ENCODE peak calls at places on chromosomes 6 and 20, in seven cellular contexts. One of them, this sample, is unnamed.

GRCh38 chr20:31670371-31671228 is 32.9 kb downstream of the COX4I2 start:
- DNase-seq in ELF-1: no peak
- DNase-seq in activated CD4-positive, alpha-beta T cell treated with anti-CD3 and anti-CD28 coated beads for 24 hours: no peak
- DNase-seq in pancreas: peak
- DNase-seq in NCI-H460: no peak
- DNase-seq in activated CD4-positive, alpha-beta memory T cell treated with anti-CD3 and anti-CD28 coated beads, Interleukin-2, amount 10 ng/mL, durations not matched to agents 7 days and 5 days: no peak
- DNase-seq in pons: peak
- DNase-seq in this sample: no peak

GRCh38 chr6:166305562-166306117 is 2.6 kb downstream of the PRR18 start:
- DNase-seq in ELF-1: no peak
- DNase-seq in activated CD4-positive, alpha-beta T cell treated with anti-CD3 and anti-CD28 coated beads for 24 hours: no peak
- DNase-seq in pancreas: no peak
- DNase-seq in NCI-H460: no peak
- DNase-seq in activated CD4-positive, alpha-beta memory T cell treated with anti-CD3 and anti-CD28 coated beads, Interleukin-2, amount 10 ng/mL, durations not matched to agents 7 days and 5 days: no peak
- DNase-seq in pons: peak
- DNase-seq in this sample: no peak

GRCh38 chr20:59933296-59933848 is at the start of gene SYCP2:
- DNase-seq in ELF-1: peak
- DNase-seq in activated CD4-positive, alpha-beta T cell treated with anti-CD3 and anti-CD28 coated beads for 24 hours: peak
- DNase-seq in pancreas: peak
- DNase-seq in NCI-H460: no peak
- DNase-seq in activated CD4-positive, alpha-beta memory T cell treated with anti-CD3 and anti-CD28 coated beads, Interleukin-2, amount 10 ng/mL, durations not matched to agents 7 days and 5 days: peak
- DNase-seq in pons: no peak
- DNase-seq in this sample: no peak

GRCh38 chr6:78383968-78384367 is 483.4 kb upstream of the IRAK1BP1 start:
- DNase-seq in ELF-1: no peak
- DNase-seq in activated CD4-positive, alpha-beta T cell treated with anti-CD3 and anti-CD28 coated beads for 24 hours: no peak
- DNase-seq in pancreas: no peak
- DNase-seq in NCI-H460: no peak
- DNase-seq in activated CD4-positive, alpha-beta memory T cell treated with anti-CD3 and anti-CD28 coated beads, Interleukin-2, amount 10 ng/mL, durations not matched to agents 7 days and 5 days: no peak
- DNase-seq in pons: no peak
- DNase-seq in this sample: no peak

GRCh38 chr20:1341561-1342265 is 12.8 kb upstream of the SDCBP2 start:
- DNase-seq in ELF-1: no peak
- DNase-seq in activated CD4-positive, alpha-beta T cell treated with anti-CD3 and anti-CD28 coated beads for 24 hours: no peak
- DNase-seq in pancreas: peak
- DNase-seq in NCI-H460: no peak
- DNase-seq in activated CD4-positive, alpha-beta memory T cell treated with anti-CD3 and anti-CD28 coated beads, Interleukin-2, amount 10 ng/mL, durations not matched to agents 7 days and 5 days: peak
- DNase-seq in pons: no peak
- DNase-seq in this sample: no peak

GRCh38 chr6:92840246-92840930 is 579.0 kb downstream of the EPHA7 start:
- DNase-seq in ELF-1: no peak
- DNase-seq in activated CD4-positive, alpha-beta T cell treated with anti-CD3 and anti-CD28 coated beads for 24 hours: no peak
- DNase-seq in pancreas: no peak
- DNase-seq in NCI-H460: no peak
- DNase-seq in activated CD4-positive, alpha-beta memory T cell treated with anti-CD3 and anti-CD28 coated beads, Interleukin-2, amount 10 ng/mL, durations not matched to agents 7 days and 5 days: no peak
- DNase-seq in pons: no peak
- DNase-seq in this sample: no peak

GRCh38 chr6:122838060-122838780 is 49.2 kb downstream of the SMPDL3A start:
- DNase-seq in ELF-1: no peak
- DNase-seq in activated CD4-positive, alpha-beta T cell treated with anti-CD3 and anti-CD28 coated beads for 24 hours: no peak
- DNase-seq in pancreas: no peak
- DNase-seq in NCI-H460: no peak
- DNase-seq in activated CD4-positive, alpha-beta memory T cell treated with anti-CD3 and anti-CD28 coated beads, Interleukin-2, amount 10 ng/mL, durations not matched to agents 7 days and 5 days: no peak
- DNase-seq in pons: no peak
- DNase-seq in this sample: no peak

GRCh38 chr20:20009784-20010253 is 7.3 kb upstream of the NAA20 start:
- DNase-seq in ELF-1: peak
- DNase-seq in activated CD4-positive, alpha-beta T cell treated with anti-CD3 and anti-CD28 coated beads for 24 hours: no peak
- DNase-seq in pancreas: no peak
- DNase-seq in NCI-H460: no peak
- DNase-seq in activated CD4-positive, alpha-beta memory T cell treated with anti-CD3 and anti-CD28 coated beads, Interleukin-2, amount 10 ng/mL, durations not matched to agents 7 days and 5 days: no peak
- DNase-seq in pons: no peak
- DNase-seq in this sample: no peak

GRCh38 chr20:44394520-44395182 is 39.2 kb downstream of the HNF4A start:
- DNase-seq in ELF-1: no peak
- DNase-seq in activated CD4-positive, alpha-beta T cell treated with anti-CD3 and anti-CD28 coated beads for 24 hours: no peak
- DNase-seq in pancreas: no peak
- DNase-seq in NCI-H460: no peak
- DNase-seq in activated CD4-positive, alpha-beta memory T cell treated with anti-CD3 and anti-CD28 coated beads, Interleukin-2, amount 10 ng/mL, durations not matched to agents 7 days and 5 days: no peak
- DNase-seq in pons: no peak
- DNase-seq in this sample: no peak

GRCh38 chr6:10272591-10272990 is 142.3 kb downstream of the TFAP2A start:
- DNase-seq in ELF-1: no peak
- DNase-seq in activated CD4-positive, alpha-beta T cell treated with anti-CD3 and anti-CD28 coated beads for 24 hours: no peak
- DNase-seq in pancreas: no peak
- DNase-seq in NCI-H460: no peak
- DNase-seq in activated CD4-positive, alpha-beta memory T cell treated with anti-CD3 and anti-CD28 coated beads, Interleukin-2, amount 10 ng/mL, durations not matched to agents 7 days and 5 days: no peak
- DNase-seq in pons: no peak
- DNase-seq in this sample: no peak

GRCh38 chr20:2859330-2860121 is 13.8 kb upstream of the PTPRA start:
- DNase-seq in ELF-1: no peak
- DNase-seq in activated CD4-positive, alpha-beta T cell treated with anti-CD3 and anti-CD28 coated beads for 24 hours: no peak
- DNase-seq in pancreas: no peak
- DNase-seq in NCI-H460: no peak
- DNase-seq in activated CD4-positive, alpha-beta memory T cell treated with anti-CD3 and anti-CD28 coated beads, Interleukin-2, amount 10 ng/mL, durations not matched to agents 7 days and 5 days: no peak
- DNase-seq in pons: peak
- DNase-seq in this sample: no peak

GRCh38 chr20:37994512-37994911 is 38.7 kb downstream of the TTI1 start:
- DNase-seq in ELF-1: no peak
- DNase-seq in activated CD4-positive, alpha-beta T cell treated with anti-CD3 and anti-CD28 coated beads for 24 hours: no peak
- DNase-seq in pancreas: no peak
- DNase-seq in NCI-H460: no peak
- DNase-seq in activated CD4-positive, alpha-beta memory T cell treated with anti-CD3 and anti-CD28 coated beads, Interleukin-2, amount 10 ng/mL, durations not matched to agents 7 days and 5 days: no peak
- DNase-seq in pons: no peak
- DNase-seq in this sample: no peak

GRCh38 chr6:168158280-168158979 is 79.4 kb upstream of the FRMD1 start:
- DNase-seq in ELF-1: no peak
- DNase-seq in activated CD4-positive, alpha-beta T cell treated with anti-CD3 and anti-CD28 coated beads for 24 hours: no peak
- DNase-seq in pancreas: no peak
- DNase-seq in NCI-H460: no peak
- DNase-seq in activated CD4-positive, alpha-beta memory T cell treated with anti-CD3 and anti-CD28 coated beads, Interleukin-2, amount 10 ng/mL, durations not matched to agents 7 days and 5 days: no peak
- DNase-seq in pons: no peak
- DNase-seq in this sample: no peak

GRCh38 chr6:75272145-75272840 is 12.3 kb downstream of the TMEM30A start:
- DNase-seq in ELF-1: no peak
- DNase-seq in activated CD4-positive, alpha-beta T cell treated with anti-CD3 and anti-CD28 coated beads for 24 hours: no peak
- DNase-seq in pancreas: no peak
- DNase-seq in NCI-H460: no peak
- DNase-seq in activated CD4-positive, alpha-beta memory T cell treated with anti-CD3 and anti-CD28 coated beads, Interleukin-2, amount 10 ng/mL, durations not matched to agents 7 days and 5 days: no peak
- DNase-seq in pons: no peak
- DNase-seq in this sample: peak

GRCh38 chr20:50445367-50446151 is 64.6 kb upstream of the PTPN1 start:
- DNase-seq in ELF-1: no peak
- DNase-seq in activated CD4-positive, alpha-beta T cell treated with anti-CD3 and anti-CD28 coated beads for 24 hours: no peak
- DNase-seq in pancreas: no peak
- DNase-seq in NCI-H460: no peak
- DNase-seq in activated CD4-positive, alpha-beta memory T cell treated with anti-CD3 and anti-CD28 coated beads, Interleukin-2, amount 10 ng/mL, durations not matched to agents 7 days and 5 days: no peak
- DNase-seq in pons: no peak
- DNase-seq in this sample: no peak

GRCh38 chr6:13331516-13332348 is 3.4 kb upstream of the TBC1D7 start:
- DNase-seq in ELF-1: no peak
- DNase-seq in activated CD4-positive, alpha-beta T cell treated with anti-CD3 and anti-CD28 coated beads for 24 hours: no peak
- DNase-seq in pancreas: no peak
- DNase-seq in NCI-H460: peak
- DNase-seq in activated CD4-positive, alpha-beta memory T cell treated with anti-CD3 and anti-CD28 coated beads, Interleukin-2, amount 10 ng/mL, durations not matched to agents 7 days and 5 days: no peak
- DNase-seq in pons: peak
- DNase-seq in this sample: no peak

GRCh38 chr6:169341065-169341464 is 87.4 kb upstream of the THBS2 start:
- DNase-seq in ELF-1: no peak
- DNase-seq in activated CD4-positive, alpha-beta T cell treated with anti-CD3 and anti-CD28 coated beads for 24 hours: no peak
- DNase-seq in pancreas: no peak
- DNase-seq in NCI-H460: no peak
- DNase-seq in activated CD4-positive, alpha-beta memory T cell treated with anti-CD3 and anti-CD28 coated beads, Interleukin-2, amount 10 ng/mL, durations not matched to agents 7 days and 5 days: no peak
- DNase-seq in pons: no peak
- DNase-seq in this sample: no peak

GRCh38 chr6:32666420-32667300 is at the start of gene HLA-DQB1:
- DNase-seq in ELF-1: peak
- DNase-seq in activated CD4-positive, alpha-beta T cell treated with anti-CD3 and anti-CD28 coated beads for 24 hours: no peak
- DNase-seq in pancreas: no peak
- DNase-seq in NCI-H460: peak
- DNase-seq in activated CD4-positive, alpha-beta memory T cell treated with anti-CD3 and anti-CD28 coated beads, Interleukin-2, amount 10 ng/mL, durations not matched to agents 7 days and 5 days: peak
- DNase-seq in pons: peak
- DNase-seq in this sample: no peak